ENCODE peak calls at places on chromosome 3, in six cellular contexts. O is IMR-90, I is right lobe of liver, P is A549, E is endothelial cell of umbilical vein, K is colonic mucosa. F is an unnamed sample.

GRCh38 chr3:197432407-197433127 is 123.2 kb downstream of the BDH1 start:
- DNase-seq in K (no peak), I (no peak), E (no peak), P (no peak), O (no peak), F (no peak)

GRCh38 chr3:124780767-124781485 is 50.7 kb downstream of the UMPS start:
- DNase-seq in O (peak; percentile 58), E (peak; percentile 43), P (no peak), I (peak; percentile 88), K (peak; percentile 40), F (no peak)

GRCh38 chr3:178705925-178706324 is 169.7 kb downstream of the KCNMB2 start:
- DNase-seq in I (no peak), E (no peak), O (peak; percentile 60), K (no peak), P (no peak), F (peak; percentile 100)

GRCh38 chr3:115943579-115943978 is 320.3 kb downstream of the GAP43 start:
- DNase-seq in E (no peak), I (no peak), P (no peak), O (no peak), K (no peak), F (no peak)

GRCh38 chr3:133570937-133571320 is 2.6 kb upstream of the CDV3 start:
- DNase-seq in K (no peak), E (peak; percentile 22), P (no peak), O (peak; percentile 34), I (no peak), F (no peak)

GRCh38 chr3:105503191-105503593 is 136.5 kb downstream of the ALCAM start:
- DNase-seq in E (no peak), P (peak; percentile 39), I (no peak), K (no peak), O (no peak), F (no peak)

GRCh38 chr3:127831723-127832172 is 9.4 kb upstream of the MGLL start:
- DNase-seq in O (peak; percentile 49), E (peak; percentile 35), I (peak; percentile 87), P (peak; percentile 44), K (peak; percentile 81), F (no peak)

GRCh38 chr3:126353694-126354321 is 3.4 kb downstream of the KLF15 start:
- DNase-seq in O (no peak), P (no peak), E (no peak), K (no peak), I (peak; percentile 89), F (no peak)

GRCh38 chr3:105953831-105954230 is 85.0 kb upstream of the CBLB start:
- DNase-seq in K (no peak), E (no peak), P (no peak), O (no peak), I (no peak), F (peak; percentile 51)

GRCh38 chr3:39378092-39378491 is 5.1 kb upstream of the SLC25A38 start:
- DNase-seq in I (peak; percentile 64), P (peak; percentile 65), O (peak; percentile 18), K (peak; percentile 84), E (peak; percentile 38), F (peak; percentile 65)

GRCh38 chr3:134326760-134327593 is 47.3 kb downstream of the AMOTL2 start:
- DNase-seq in P (peak; percentile 94), E (peak; percentile 60), O (peak; percentile 97), I (no peak), K (no peak), F (peak; percentile 87)

GRCh38 chr3:132966374-132966773 is 71.8 kb upstream of the TMEM108 start:
- DNase-seq in E (no peak), I (no peak), O (no peak), K (no peak), P (no peak), F (no peak)

GRCh38 chr3:194185225-194185624 is 49.3 kb downstream of the HES1 start:
- DNase-seq in I (no peak), E (no peak), P (no peak), O (no peak), K (no peak), F (no peak)

GRCh38 chr3:61157414-61157813 is 93.8 kb downstream of the FHIT start:
- DNase-seq in O (no peak), E (no peak), P (no peak), K (no peak), I (no peak), F (no peak)

GRCh38 chr3:11019116-11019515 is 26.6 kb downstream of the SLC6A1 start:
- DNase-seq in I (no peak), O (no peak), E (peak; percentile 60), K (no peak), P (no peak), F (no peak)

GRCh38 chr3:152719264-152719663 is 115.7 kb upstream of the P2RY1 start:
- DNase-seq in O (peak; percentile 21), I (no peak), P (no peak), K (no peak), E (peak; percentile 21), F (peak; percentile 93)

GRCh38 chr3:71521940-71522876 is 61.3 kb downstream of the FOXP1 start:
- DNase-seq in I (no peak), E (peak; percentile 75), K (no peak), P (no peak), O (no peak), F (no peak)

GRCh38 chr3:139540686-139541085 is 1.1 kb upstream of the RBP1 start:
- DNase-seq in O (no peak), K (no peak), P (no peak), E (no peak), I (no peak), F (no peak)

GRCh38 chr3:13259831-13260230 is 160.3 kb downstream of the NUP210 start:
- DNase-seq in P (no peak), E (no peak), K (no peak), O (no peak), I (no peak), F (no peak)

GRCh38 chr3:55000546-55000945 is 72.7 kb upstream of the LRTM1 start:
- DNase-seq in K (no peak), O (peak; percentile 93), P (peak; percentile 8), E (no peak), I (no peak), F (peak; percentile 55)

GRCh38 chr3:197309528-197310361 is 11.3 kb upstream of the DLG1 start:
- DNase-seq in I (no peak), P (no peak), E (peak; percentile 75), O (peak; percentile 93), K (no peak), F (peak; percentile 75)

GRCh38 chr3:47629770-47630169 is 51.1 kb upstream of the CSPG5 start:
- DNase-seq in K (no peak), E (no peak), P (no peak), O (no peak), I (no peak), F (no peak)

GRCh38 chr3:78507196-78507984 is 1260.4 kb downstream of the ROBO1 start:
- DNase-seq in P (no peak), O (no peak), E (no peak), K (no peak), I (peak; percentile 58), F (peak; percentile 88)

GRCh38 chr3:117719316-117719926 is 1009.8 kb downstream of the TUSC7 start:
- DNase-seq in K (no peak), I (no peak), P (peak; percentile 17), E (peak; percentile 45), O (peak; percentile 40), F (peak; percentile 22)

GRCh38 chr3:52108302-52109232 is 45.7 kb downstream of the POC1A start:
- DNase-seq in P (no peak), K (no peak), E (no peak), O (no peak), I (peak; percentile 46), F (no peak)

GRCh38 chr3:48215876-48216275 is 7.4 kb upstream of the CAMP start:
- DNase-seq in I (no peak), E (no peak), K (peak; percentile 29), O (no peak), P (no peak), F (no peak)

GRCh38 chr3:159765860-159766294 is 222.8 kb upstream of the IL12A start:
- DNase-seq in K (no peak), P (no peak), I (no peak), E (no peak), O (no peak), F (peak; percentile 94)

GRCh38 chr3:159763466-159764210 is 225.0 kb upstream of the IL12A start:
- DNase-seq in E (peak; percentile 85), I (peak; percentile 86), P (peak; percentile 88), K (peak; percentile 82), O (peak; percentile 84), F (peak; percentile 67)

GRCh38 chr3:159765025-159765859 is 223.4 kb upstream of the IL12A start:
- DNase-seq in O (peak; percentile 98), K (peak; percentile 67), P (peak; percentile 86), I (peak; percentile 76), E (peak; percentile 88), F (peak; percentile 98)

GRCh38 chr3:159764211-159765024 is 224.2 kb upstream of the IL12A start:
- DNase-seq in K (peak; percentile 55), I (peak; percentile 85), E (no peak), O (peak; percentile 76), P (peak; percentile 78), F (peak; percentile 64)

GRCh38 chr3:159766563-159767185 is 222.0 kb upstream of the IL12A start:
- DNase-seq in O (peak; percentile 63), K (no peak), P (peak; percentile 69), I (no peak), E (peak; percentile 55), F (peak; percentile 46)
- H3K4me3 ChIP-seq in O (peak overlapping the region; percentile 60), K (no peak overlapping the region), P (peak overlapping the region; percentile 94), I (no peak overlapping the region), E (no peak overlapping the region), F (no peak overlapping the region)

DNA sequence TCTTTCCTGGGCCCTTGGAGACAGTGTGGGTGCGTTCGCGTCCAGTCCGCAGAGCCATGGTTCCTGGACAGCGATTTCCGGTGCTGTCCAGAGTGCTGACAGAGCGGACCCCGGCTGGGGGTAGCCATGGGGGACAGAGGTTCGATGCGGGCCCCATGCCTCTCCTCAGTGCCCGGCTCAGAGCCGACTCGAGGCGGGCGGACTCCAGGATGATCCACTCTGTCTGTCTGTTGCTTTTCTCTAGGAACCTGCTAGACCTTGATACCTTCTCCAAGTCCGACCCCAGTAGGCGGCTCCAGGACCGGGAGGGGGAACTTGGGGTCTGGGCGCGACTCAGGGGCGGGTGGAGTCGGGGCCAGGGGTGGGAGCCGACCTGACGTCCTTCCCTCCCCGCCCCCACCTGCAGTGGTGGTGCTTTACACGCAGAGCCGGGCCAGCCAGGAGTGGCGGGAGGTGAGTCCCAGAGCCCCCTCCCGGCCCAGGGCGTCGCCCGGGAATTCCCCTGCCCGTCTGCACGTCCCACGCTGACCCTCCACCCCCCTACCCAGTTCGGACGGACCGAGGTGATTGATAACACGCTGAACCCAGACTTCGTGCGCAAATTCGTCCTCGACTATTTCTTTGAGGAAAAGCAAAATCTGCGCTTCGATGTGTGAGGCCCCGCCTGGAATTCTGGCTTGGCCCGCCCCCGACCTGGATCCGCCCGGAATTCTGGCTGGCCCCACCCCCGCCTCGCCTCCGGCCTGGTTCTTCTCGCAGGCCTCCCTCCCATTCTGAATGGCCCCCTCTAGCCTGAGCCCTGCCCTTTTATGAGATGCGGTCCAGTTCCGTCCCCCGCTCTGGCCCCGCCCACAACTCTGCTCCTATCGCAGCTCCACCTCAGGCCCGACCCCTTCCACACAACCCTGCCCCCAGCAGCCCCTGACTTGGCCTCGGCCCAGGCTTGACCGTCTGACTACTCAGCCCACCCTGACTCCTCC is 1.0 kb downstream of the CPNE9 start:
- DNase-seq in E (peak; percentile 28), P (peak; percentile 53), K (peak; percentile 54), O (peak; percentile 15), I (no peak), F (peak; percentile 5)
- H3K4me3 ChIP-seq in E (no peak overlapping the region), P (peak overlapping the region; percentile 52), K (peak overlapping the region; percentile 33), O (no peak overlapping the region), I (no peak overlapping the region), F (peak overlapping the region; percentile 14)

GRCh38 chr3:15404767-15405166 is 22.6 kb downstream of the METTL6 start:
- DNase-seq in E (no peak), I (no peak), O (no peak), K (no peak), P (no peak), F (no peak)
- H3K4me3 ChIP-seq in E (no peak overlapping the region), I (no peak overlapping the region), O (no peak overlapping the region), K (no peak overlapping the region), P (no peak overlapping the region), F (no peak overlapping the region)

GRCh38 chr3:4978966-4979400 is 254 bp upstream of the BHLHE40 start:
- DNase-seq in I (peak; percentile 99), P (peak; percentile 99), O (peak; percentile 99), K (peak; percentile 95), E (peak; percentile 95), F (peak; percentile 92)
- H3K4me3 ChIP-seq in I (peak overlapping the region; percentile 92), P (peak overlapping the region; percentile 88), O (peak overlapping the region; percentile 55), K (peak overlapping the region; percentile 39), E (peak overlapping the region; percentile 65), F (peak overlapping the region; percentile 95)

F was measured in bronchial epithelial cell.